ENCODE peak calls at places on chromosomes 16 and 17, in nine cellular contexts. T, B, X, N, Q, R, M, Y and F are unnamed samples.

GRCh38 chr17:76452646-76453430 is at the start of gene UBE2O:
- DNase-seq in T (peak; percentile 88), B (peak; percentile 82), X (peak; percentile 97), N (peak; percentile 96), Q (peak; percentile 90), R (peak; percentile 96), M (peak; percentile 76), Y (peak; percentile 89), F (peak; percentile 99)

GRCh38 chr16:48523415-48524204 is 86.4 kb downstream of the N4BP1 start:
- DNase-seq in T (no peak), B (no peak), X (no peak), N (no peak), Q (no peak), R (no peak), M (no peak), Y (no peak), F (no peak)

GRCh38 chr16:27374231-27374793 is 27.7 kb upstream of the IL21R start:
- DNase-seq in T (no peak), B (no peak), X (no peak), N (no peak), Q (peak; percentile 39), R (no peak), M (no peak), Y (no peak), F (peak; percentile 27)

GRCh38 chr17:3738562-3739295 is 15.0 kb downstream of the HASPIN start:
- DNase-seq in T (peak; percentile 62), B (peak; percentile 37), X (peak; percentile 39), N (peak; percentile 50), Q (no peak), R (peak; percentile 31), M (peak; percentile 76), Y (no peak), F (peak; percentile 85)

GRCh38 chr17:21249911-21250703 is 3.1 kb downstream of the NATD1 start:
- DNase-seq in T (no peak), B (no peak), X (no peak), N (no peak), Q (no peak), R (no peak), M (no peak), Y (no peak), F (peak; percentile 72)

GRCh38 chr17:13393841-13394710 is 207.7 kb downstream of the HS3ST3A1 start:
- DNase-seq in T (no peak), B (peak; percentile 94), X (no peak), N (no peak), Q (no peak), R (peak; percentile 97), M (peak; percentile 89), Y (no peak), F (no peak)

GRCh38 chr17:45425125-45425983 is 7.3 kb downstream of the ARHGAP27 start:
- DNase-seq in T (peak; percentile 94), B (peak; percentile 62), X (peak; percentile 77), N (peak; percentile 87), Q (no peak), R (peak; percentile 66), M (peak; percentile 97), Y (no peak), F (peak; percentile 99)

GRCh38 chr17:76097716-76098295 is 5.8 kb downstream of the EXOC7 start:
- DNase-seq in T (no peak), B (no peak), X (no peak), N (no peak), Q (no peak), R (no peak), M (no peak), Y (no peak), F (no peak)

GRCh38 chr17:17435323-17435722 is 41.5 kb upstream of the MED9 start:
- DNase-seq in T (no peak), B (peak; percentile 93), X (no peak), N (no peak), Q (no peak), R (peak; percentile 94), M (no peak), Y (no peak), F (no peak)

GRCh38 chr16:47565454-47565853 is 104.3 kb downstream of the PHKB start:
- DNase-seq in T (peak; percentile 25), B (peak; percentile 67), X (no peak), N (no peak), Q (no peak), R (peak; percentile 77), M (peak; percentile 58), Y (no peak), F (no peak)

GRCh38 chr16:88439706-88440105 is 13.4 kb upstream of the ZFPM1 start:
- DNase-seq in T (no peak), B (no peak), X (no peak), N (no peak), Q (no peak), R (no peak), M (no peak), Y (no peak), F (no peak)

GRCh38 chr17:10471853-10472252 is 2.5 kb upstream of the MYH4 start:
- DNase-seq in T (no peak), B (no peak), X (no peak), N (no peak), Q (no peak), R (peak; percentile 20), M (no peak), Y (no peak), F (no peak)

GRCh38 chr16:27238016-27238587 is 30.5 kb downstream of the NSMCE1 start:
- DNase-seq in T (peak; percentile 83), B (no peak), X (no peak), N (no peak), Q (no peak), R (no peak), M (no peak), Y (no peak), F (no peak)

GRCh38 chr17:29933379-29933778 is 3.4 kb upstream of the SSH2 start:
- DNase-seq in T (no peak), B (peak; percentile 29), X (no peak), N (peak; percentile 50), Q (no peak), R (peak; percentile 50), M (peak; percentile 40), Y (no peak), F (peak; percentile 76)

GRCh38 chr17:57612202-57613071 is 132.7 kb downstream of the CCDC182 start:
- DNase-seq in T (no peak), B (no peak), X (peak; percentile 24), N (peak; percentile 70), Q (no peak), R (no peak), M (no peak), Y (peak; percentile 23), F (peak; percentile 91)

GRCh38 chr17:27247071-27247957 is 46.6 kb upstream of the WSB1 start:
- DNase-seq in T (peak; percentile 83), B (peak; percentile 71), X (no peak), N (no peak), Q (no peak), R (peak; percentile 75), M (peak; percentile 47), Y (no peak), F (no peak)

GRCh38 chr17:82601447-82602000 is 46.7 kb downstream of the WDR45B start:
- DNase-seq in T (no peak), B (no peak), X (no peak), N (no peak), Q (no peak), R (no peak), M (no peak), Y (no peak), F (no peak)
- H3K36me3 ChIP-seq in T (peaks cover 10% of the 10 kb centered on the region), B (peaks cover 27% of the 10 kb centered on the region), X (peaks cover 93% of the 10 kb centered on the region), N (no peaks in the 10 kb centered on the region), Q (peaks cover 21% of the 10 kb centered on the region), R (peaks cover 46% of the 10 kb centered on the region), M (peaks cover 21% of the 10 kb centered on the region), Y (peaks cover 95% of the 10 kb centered on the region), F (peaks cover 81% of the 10 kb centered on the region)

GRCh38 chr16:569445-570254 is at the start of gene PIGQ:
- DNase-seq in T (peak; percentile 65), B (peak; percentile 63), X (peak; percentile 89), N (peak; percentile 90), Q (peak; percentile 58), R (peak; percentile 82), M (peak; percentile 55), Y (peak; percentile 74), F (peak; percentile 89)

GRCh38 chr16:567362-568256 is 804 bp downstream of the NHLRC4 start:
- DNase-seq in T (no peak), B (no peak), X (no peak), N (no peak), Q (no peak), R (no peak), M (no peak), Y (no peak), F (no peak)

GRCh38 chr16:565420-566330 is 1.1 kb upstream of the NHLRC4 start:
- DNase-seq in T (no peak), B (peak; percentile 22), X (peak; percentile 45), N (no peak), Q (no peak), R (no peak), M (no peak), Y (no peak), F (no peak)

GRCh38 chr16:566475-567361 is at the start of gene NHLRC4:
- DNase-seq in T (peak; percentile 76), B (peak; percentile 31), X (peak; percentile 75), N (peak; percentile 48), Q (peak; percentile 87), R (peak; percentile 63), M (no peak), Y (no peak), F (peak; percentile 91)

GRCh38 chr16:568401-569258 is 1.1 kb upstream of the PIGQ start:
- DNase-seq in T (peak; percentile 62), B (no peak), X (peak; percentile 74), N (no peak), Q (no peak), R (no peak), M (no peak), Y (no peak), F (no peak)
- H3K9ac ChIP-seq in T (peak overlapping the region; percentile 74), B (no peak overlapping the region), X (peak overlapping the region; percentile 88), N (peak overlapping the region; percentile 66), Q (peak overlapping the region; percentile 80), R (peak overlapping the region; percentile 84), M (no peak overlapping the region), Y (no peak overlapping the region), F (peak overlapping the region; percentile 25)

DNA sequence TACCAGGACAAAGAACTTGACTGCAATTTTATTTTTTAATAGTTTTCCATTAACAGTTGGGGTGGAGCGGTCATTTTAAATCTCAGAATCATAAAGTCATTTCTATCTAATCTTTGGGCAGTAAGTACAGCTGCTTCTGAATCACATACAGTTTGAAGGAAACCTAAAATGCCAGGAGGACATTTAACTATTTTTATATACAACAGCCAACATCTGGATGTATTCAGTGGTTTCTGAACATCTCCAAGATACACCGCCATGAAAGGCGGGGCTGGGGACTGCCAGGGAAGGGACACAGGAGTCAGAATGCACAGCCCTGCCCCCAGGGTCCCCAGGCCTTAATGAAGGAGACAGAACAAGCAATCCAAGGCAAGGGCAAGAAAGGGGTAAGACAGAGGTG is 392.3 kb downstream of the SLC39A11 start:
- DNase-seq in T (no peak), B (no peak), X (no peak), N (no peak), Q (no peak), R (peak; percentile 23), M (no peak), Y (no peak), F (no peak)
- H3K36me3 ChIP-seq in T (no peaks in the 10 kb centered on the region), B (no peaks in the 10 kb centered on the region), X (no peaks in the 10 kb centered on the region), N (no peaks in the 10 kb centered on the region), Q (no peaks in the 10 kb centered on the region), R (no peaks in the 10 kb centered on the region), M (no peaks in the 10 kb centered on the region), Y (no peaks in the 10 kb centered on the region), F (no peaks in the 10 kb centered on the region)

DNA sequence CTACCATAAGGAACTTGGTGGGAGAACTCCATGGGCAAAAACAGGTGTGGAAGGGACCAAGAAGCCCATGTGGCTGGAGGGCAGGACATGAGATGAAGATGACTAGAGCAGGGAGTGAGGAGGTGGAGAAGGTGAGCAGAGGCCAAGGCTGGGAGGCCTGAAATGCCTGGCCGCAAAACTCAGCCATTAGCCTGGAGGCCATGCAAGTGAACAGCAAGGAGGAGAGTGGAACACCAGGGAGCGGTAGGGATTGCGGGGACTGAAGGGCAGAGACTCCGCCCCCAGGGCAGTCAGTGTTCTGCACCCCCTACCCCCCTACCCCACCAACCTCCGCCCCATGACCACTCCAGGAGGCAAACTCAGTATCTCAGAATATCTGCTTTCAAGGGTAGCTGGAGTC is 17.0 kb downstream of the BCL7C start:
- DNase-seq in T (no peak), B (no peak), X (peak; percentile 41), N (peak; percentile 38), Q (no peak), R (peak; percentile 21), M (no peak), Y (no peak), F (peak; percentile 70)
- H3K9ac ChIP-seq in T (peak overlapping the region; percentile 100), B (no peak overlapping the region), X (peak overlapping the region; percentile 81), N (peak overlapping the region; percentile 85), Q (peak overlapping the region; percentile 93), R (peak overlapping the region; percentile 98), M (no peak overlapping the region), Y (no peak overlapping the region), F (no peak overlapping the region)